ENCODE peak calls at places on chromosome 14, in eight cellular contexts. V is fibroblast of lung, J is H1, Y is ovary, P is adrenal gland, F is SK-N-SH, Q is pancreas, D is AG04450. N is an unnamed sample.

GRCh38 chr14:89108608-89109007 is 284.2 kb downstream of the TTC8 start:
- DNase-seq in V (no peak), J (no peak), Y (no peak), P (no peak), F (no peak), Q (no peak), D (no peak), N (no peak)

GRCh38 chr14:52052289-52052943 is 16.4 kb downstream of the NID2 start:
- DNase-seq in V (peak), J (no peak), Y (peak), P (no peak), F (no peak), Q (no peak), D (no peak), N (no peak)

GRCh38 chr14:29630566-29631160 is 297.0 kb downstream of the PRKD1 start:
- DNase-seq in V (no peak), J (no peak), Y (no peak), P (no peak), F (no peak), Q (no peak), D (no peak), N (no peak)

GRCh38 chr14:54976316-54976715 is 50.6 kb downstream of the WDHD1 start:
- DNase-seq in V (peak), J (no peak), Y (no peak), P (no peak), F (no peak), Q (no peak), D (peak), N (no peak)

GRCh38 chr14:35044939-35045797 is 904 bp upstream of the FAM177A1 start:
- DNase-seq in V (peak), J (no peak), Y (no peak), P (peak), F (peak), Q (no peak), D (peak), N (no peak)

GRCh38 chr14:36655963-36656768 is 5.5 kb upstream of the PAX9 start:
- DNase-seq in V (no peak), J (no peak), Y (no peak), P (no peak), F (peak), Q (no peak), D (no peak), N (no peak)

GRCh38 chr14:54098536-54098935 is 141.9 kb upstream of the BMP4 start:
- DNase-seq in V (peak), J (no peak), Y (no peak), P (no peak), F (no peak), Q (no peak), D (no peak), N (no peak)

GRCh38 chr14:96080571-96080970 is 41.4 kb downstream of the C14orf132 start:
- DNase-seq in V (no peak), J (no peak), Y (no peak), P (no peak), F (no peak), Q (no peak), D (no peak), N (no peak)

GRCh38 chr14:104898870-104899510 is 25.7 kb upstream of the PLD4 start:
- DNase-seq in V (no peak), J (no peak), Y (no peak), P (no peak), F (no peak), Q (no peak), D (no peak), N (no peak)

GRCh38 chr14:65352964-65353530 is 59.5 kb upstream of the FUT8 start:
- DNase-seq in V (no peak), J (no peak), Y (no peak), P (no peak), F (no peak), Q (no peak), D (no peak), N (no peak)

GRCh38 chr14:93708311-93708734 is 80.0 kb downstream of the PRIMA1 start:
- DNase-seq in V (no peak), J (no peak), Y (no peak), P (no peak), F (no peak), Q (no peak), D (no peak), N (no peak)

GRCh38 chr14:44914849-44915248 is 46.9 kb downstream of the KLHL28 start:
- DNase-seq in V (peak), J (no peak), Y (no peak), P (peak), F (no peak), Q (no peak), D (no peak), N (no peak)

GRCh38 chr14:103033744-103034143 is 23.6 kb downstream of the CDC42BPB start:
- DNase-seq in V (no peak), J (no peak), Y (no peak), P (no peak), F (no peak), Q (no peak), D (no peak), N (no peak)

GRCh38 chr14:103031566-103031911 is 25.8 kb downstream of the CDC42BPB start:
- DNase-seq in V (no peak), J (no peak), Y (no peak), P (no peak), F (peak), Q (no peak), D (no peak), N (no peak)

GRCh38 chr14:103030741-103031565 is 26.4 kb downstream of the CDC42BPB start:
- DNase-seq in V (no peak), J (no peak), Y (no peak), P (no peak), F (no peak), Q (no peak), D (no peak), N (no peak)

GRCh38 chr14:103029936-103030335 is 27.4 kb downstream of the CDC42BPB start:
- DNase-seq in V (no peak), J (no peak), Y (no peak), P (no peak), F (no peak), Q (no peak), D (no peak), N (no peak)

DNA sequence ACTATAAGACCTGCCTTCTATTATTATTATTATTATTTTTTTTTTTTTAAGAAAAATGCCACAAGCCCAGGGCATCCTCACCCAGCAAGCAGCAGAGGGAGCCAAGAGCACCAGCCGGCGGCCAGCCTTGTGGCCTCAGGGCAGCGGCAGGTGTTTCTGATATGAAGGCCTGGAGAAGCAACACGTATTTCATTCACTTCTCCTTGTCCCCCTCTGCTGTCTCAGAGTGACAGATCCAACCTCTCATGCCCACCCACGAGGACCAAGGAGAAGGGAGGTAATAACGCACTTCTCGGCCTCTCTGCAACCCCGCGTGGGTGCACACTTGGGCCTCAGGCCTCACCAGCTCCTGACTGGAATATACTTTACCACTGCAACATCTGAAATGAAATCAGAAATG is 25.4 kb downstream of the CDC42BPB start:
- DNase-seq in V (no peak), J (no peak), Y (no peak), P (no peak), F (peak), Q (no peak), D (no peak), N (no peak)
- H3K27ac ChIP-seq in V (no peak), J (no peak), Y (no peak), P (no peak), F (no peak), Q (no peak), D (no peak), N (no peak)

DNA sequence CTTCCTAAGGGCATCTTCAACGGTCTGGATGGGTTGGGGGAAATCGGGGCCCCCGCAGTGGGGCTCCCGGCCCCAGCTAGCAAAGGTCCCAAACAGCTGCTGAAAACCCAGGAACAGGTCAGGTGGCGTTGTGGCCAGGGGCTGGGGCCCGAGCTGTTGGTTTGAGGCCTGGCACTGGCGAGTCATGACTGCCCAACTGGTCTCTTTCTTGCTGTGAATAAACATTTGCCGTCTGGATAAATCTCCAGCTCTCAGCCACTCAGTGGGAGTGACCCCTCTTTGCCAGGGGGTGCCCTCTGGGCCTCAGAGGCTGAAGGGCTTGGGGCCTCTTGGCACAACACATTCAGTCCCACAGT is 6.8 kb upstream of the SLC25A29 start:
- DNase-seq in V (no peak), J (no peak), Y (no peak), P (no peak), F (no peak), Q (no peak), D (no peak), N (no peak)
- H3K27ac ChIP-seq in V (no peak), J (no peak), Y (no peak), P (no peak), F (no peak), Q (no peak), D (no peak), N (no peak)

DNA sequence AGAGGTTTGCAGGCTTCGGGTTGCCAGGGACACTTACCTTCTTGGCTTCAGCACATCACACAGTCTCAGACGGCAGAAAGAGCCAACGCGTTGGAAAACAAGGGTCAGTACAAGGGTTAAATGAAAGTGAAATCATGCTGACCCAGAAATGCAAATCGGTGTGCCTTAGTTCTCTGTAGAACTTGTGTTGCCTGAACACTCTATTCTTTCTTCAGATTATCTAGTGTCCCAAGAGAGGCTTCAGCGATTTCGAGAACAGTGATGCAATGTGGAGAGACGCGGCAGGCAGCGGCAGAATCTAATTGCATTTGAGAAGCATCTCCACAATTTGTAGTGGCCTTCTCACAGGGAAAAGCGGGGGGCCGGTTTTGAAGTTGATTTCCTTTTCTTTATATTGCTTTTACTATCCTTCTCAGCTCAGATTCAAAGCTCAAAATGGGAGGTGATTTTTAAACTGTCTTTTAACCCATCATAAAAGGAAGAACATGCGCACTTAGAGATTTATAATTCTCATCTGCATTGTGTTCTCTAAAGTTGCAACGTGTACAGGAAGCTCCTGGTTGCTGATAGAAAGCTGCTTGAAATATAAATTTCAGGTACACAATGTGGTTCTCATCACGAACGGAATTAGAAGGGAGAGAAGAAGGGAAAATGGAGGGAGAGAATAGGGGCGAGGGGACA is 67.8 kb upstream of the EGLN3 start:
- DNase-seq in V (no peak), J (no peak), Y (peak), P (no peak), F (no peak), Q (no peak), D (no peak), N (peak)
- H3K27ac ChIP-seq in V (no peak), J (no peak), Y (no peak), P (no peak), F (no peak), Q (no peak), D (no peak), N (peak)

DNA sequence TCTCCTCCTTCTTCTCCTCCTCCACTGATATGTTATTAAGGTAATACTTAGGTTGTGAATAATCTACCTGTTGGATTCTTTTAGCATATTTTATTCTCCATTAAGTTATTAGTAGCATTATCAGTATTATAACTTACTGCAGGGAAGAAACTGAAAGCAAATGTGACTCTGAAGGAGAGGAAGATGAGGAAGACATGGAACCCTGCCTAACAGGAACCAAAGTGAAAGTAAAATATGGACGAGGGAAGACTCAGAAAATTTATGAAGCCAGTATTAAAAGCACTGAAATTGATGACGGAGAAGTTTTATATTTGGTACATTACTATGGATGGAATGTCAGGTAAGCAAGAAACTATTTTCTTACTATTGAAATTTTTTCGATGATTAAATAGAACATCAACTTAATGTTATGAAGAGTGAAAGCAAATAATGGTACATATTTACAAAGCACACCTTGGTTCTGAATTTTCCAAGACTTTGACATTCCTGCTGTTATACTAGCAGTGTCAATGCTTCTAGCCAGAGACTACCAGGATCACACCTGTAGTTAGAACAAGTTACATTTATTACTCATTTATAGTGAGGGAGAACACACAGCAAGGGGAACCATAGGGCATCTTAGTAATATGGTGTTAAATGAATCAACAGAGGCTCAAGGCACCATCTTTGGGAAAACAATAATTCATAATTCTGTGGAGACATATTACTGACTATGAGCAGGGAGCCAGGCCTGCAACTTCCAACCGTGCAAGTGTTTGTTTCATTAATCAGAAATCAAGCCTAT is 42.0 kb upstream of the TOMM20L start:
- DNase-seq in V (no peak), J (no peak), Y (no peak), P (no peak), F (no peak), Q (no peak), D (no peak), N (no peak)
- H3K27ac ChIP-seq in V (no peak), J (no peak), Y (no peak), P (peak), F (no peak), Q (no peak), D (no peak), N (peak)

N was measured in substantia nigra.